ENCODE peak calls at places on chromosomes 1 and 21, in ten cellular contexts. A is esophagus squamous epithelium, H is upper lobe of right lung, Z is HL-60, V is spleen, P is IMR-90, U is tibial artery, T is psoas muscle, Q is brain microvascular endothelial cell, L is left ventricle myocardium inferior. D is an unnamed sample.
A peak's percentile ranks its signal among the peaks of the same experiment; 100 is the strongest.

GRCh38 chr1:244645890-244646289 is 7.0 kb upstream of the DESI2 start:
- DNase-seq in A (no peak), H (no peak), Z (no peak), V (no peak), P (no peak), U (no peak), T (no peak), Q (no peak), L (no peak), D (no peak)

GRCh38 chr1:18175530-18176377 is 68.2 kb downstream of the IGSF21 start:
- DNase-seq in A (no peak), H (no peak), Z (no peak), V (no peak), P (no peak), U (no peak), T (no peak), Q (no peak), L (peak; percentile 59), D (no peak)

GRCh38 chr1:91879739-91880138 is 6.2 kb downstream of the TGFBR3 start:
- DNase-seq in A (no peak), H (no peak), Z (no peak), V (no peak), P (no peak), U (no peak), T (no peak), Q (no peak), L (no peak), D (no peak)

GRCh38 chr1:102858695-102859094 is 249.6 kb downstream of the COL11A1 start:
- DNase-seq in A (no peak), H (no peak), Z (no peak), V (no peak), P (peak; percentile 31), U (no peak), T (no peak), Q (no peak), L (no peak), D (no peak)

GRCh38 chr1:71737768-71738167 is 544.6 kb downstream of the NEGR1 start:
- DNase-seq in A (no peak), H (no peak), Z (no peak), V (no peak), P (no peak), U (no peak), T (no peak), Q (no peak), L (no peak), D (no peak)

GRCh38 chr1:69567847-69568434 is at the start of gene LRRC7:
- DNase-seq in A (no peak), H (peak; percentile 63), Z (no peak), V (peak; percentile 72), P (no peak), U (no peak), T (peak; percentile 68), Q (no peak), L (peak; percentile 15), D (peak; percentile 58)

GRCh38 chr1:114003431-114003830 is 24.2 kb downstream of the OLFML3 start:
- DNase-seq in A (no peak), H (no peak), Z (no peak), V (no peak), P (no peak), U (no peak), T (no peak), Q (no peak), L (no peak), D (peak; percentile 38)

GRCh38 chr1:234592240-234592639 is 17.7 kb downstream of the IRF2BP2 start:
- DNase-seq in A (no peak), H (no peak), Z (no peak), V (no peak), P (no peak), U (no peak), T (no peak), Q (no peak), L (no peak), D (no peak)

GRCh38 chr1:242743983-242744780 is 219.7 kb upstream of the PLD5 start:
- DNase-seq in A (no peak), H (no peak), Z (no peak), V (no peak), P (no peak), U (no peak), T (no peak), Q (no peak), L (no peak), D (no peak)

GRCh38 chr1:184212649-184213314 is 161.3 kb downstream of the TSEN15 start:
- DNase-seq in A (no peak), H (no peak), Z (no peak), V (no peak), P (peak; percentile 88), U (no peak), T (no peak), Q (peak; percentile 85), L (no peak), D (no peak)

GRCh38 chr1:114352797-114353196 is 158.2 kb downstream of the TRIM33 start:
- DNase-seq in A (no peak), H (no peak), Z (no peak), V (no peak), P (no peak), U (no peak), T (no peak), Q (no peak), L (no peak), D (peak; percentile 12)

GRCh38 chr21:45015469-45015860 is 58.9 kb upstream of the ADARB1 start:
- DNase-seq in A (no peak), H (peak; percentile 37), Z (no peak), V (no peak), P (no peak), U (no peak), T (peak; percentile 38), Q (no peak), L (peak; percentile 8), D (no peak)

GRCh38 chr1:109890115-109890953 is 20.3 kb upstream of the CSF1 start:
- DNase-seq in A (no peak), H (no peak), Z (no peak), V (no peak), P (no peak), U (no peak), T (no peak), Q (no peak), L (no peak), D (no peak)

GRCh38 chr1:226207048-226207447 is 16.4 kb upstream of the MIXL1 start:
- DNase-seq in A (no peak), H (no peak), Z (no peak), V (no peak), P (no peak), U (no peak), T (no peak), Q (no peak), L (no peak), D (no peak)

GRCh38 chr1:67945733-67946374 is 104.6 kb downstream of the DIRAS3 start:
- DNase-seq in A (no peak), H (no peak), Z (no peak), V (no peak), P (peak; percentile 16), U (no peak), T (no peak), Q (no peak), L (peak; percentile 35), D (no peak)

GRCh38 chr1:42453386-42453785 is 2.4 kb downstream of the ZMYND12 start:
- DNase-seq in A (no peak), H (no peak), Z (no peak), V (no peak), P (no peak), U (no peak), T (no peak), Q (no peak), L (no peak), D (no peak)

GRCh38 chr1:40710581-40711315 is 19.2 kb downstream of the NFYC start:
- DNase-seq in A (no peak), H (no peak), Z (peak; percentile 10), V (no peak), P (no peak), U (no peak), T (no peak), Q (no peak), L (no peak), D (peak; percentile 41)

GRCh38 chr1:61299468-61299867 is 217.1 kb downstream of the NFIA start:
- DNase-seq in A (no peak), H (no peak), Z (no peak), V (no peak), P (no peak), U (no peak), T (no peak), Q (no peak), L (no peak), D (no peak)
- H3K27ac ChIP-seq in A (peak overlapping the region; percentile 64), H (peak overlapping the region; percentile 64), Z (no peak overlapping the region), V (no peak overlapping the region), P (no peak overlapping the region), U (peak overlapping the region; percentile 72), T (no peak overlapping the region), Q (no peak overlapping the region), L (peak overlapping the region; percentile 47), D (no peak overlapping the region)

DNA sequence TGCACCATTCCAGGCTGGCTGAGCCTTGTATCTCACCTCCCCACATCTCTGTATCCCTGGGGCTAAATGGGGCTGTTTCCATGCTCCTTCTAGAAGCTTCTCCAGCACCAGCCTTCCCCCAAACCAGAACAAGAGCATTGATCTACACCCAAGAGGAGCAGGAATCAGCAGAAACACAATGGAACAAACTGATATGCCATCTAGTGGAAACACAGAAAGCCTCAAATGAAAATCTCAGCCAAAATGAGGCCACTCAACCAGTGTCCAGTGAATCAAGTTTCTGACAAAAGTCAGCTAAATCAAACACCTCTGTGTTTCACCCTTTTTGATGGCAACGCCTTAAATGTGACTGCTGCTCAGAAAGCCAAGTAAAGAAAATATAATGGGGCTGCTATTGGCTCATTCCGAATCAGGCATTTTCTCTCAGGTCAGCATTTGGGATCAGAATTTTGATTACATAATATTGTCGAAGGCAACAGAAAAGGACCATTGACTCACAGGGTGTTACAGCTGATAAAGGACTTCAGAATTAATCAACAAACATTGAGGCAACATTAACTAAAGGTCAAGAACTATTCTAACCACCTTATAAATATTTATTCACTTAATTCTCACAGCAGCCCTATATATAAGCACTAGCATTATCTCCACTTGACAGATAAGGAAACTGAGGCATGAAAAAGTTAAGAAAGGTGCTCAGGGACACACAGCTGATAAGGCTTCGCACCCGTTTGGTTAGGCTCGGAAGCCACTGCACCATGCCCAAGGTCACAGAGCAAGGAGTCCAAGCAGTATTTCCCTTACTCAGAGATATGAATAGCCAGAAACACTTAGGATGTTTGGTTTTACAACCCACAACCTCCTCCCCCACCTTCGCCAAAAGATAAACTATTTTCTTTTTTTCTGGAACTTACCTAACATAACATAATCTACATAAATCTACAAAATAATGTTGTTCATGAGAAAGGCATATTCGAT is 85.8 kb upstream of the KCNJ15 start:
- DNase-seq in A (no peak), H (no peak), Z (no peak), V (no peak), P (peak; percentile 29), U (no peak), T (no peak), Q (no peak), L (no peak), D (no peak)
- H3K4me3 ChIP-seq in A (no peak overlapping the region), H (no peak overlapping the region), Z (no peak overlapping the region), V (no peak overlapping the region), P (no peak overlapping the region), U (no peak overlapping the region), T (no peak overlapping the region), Q (no peak overlapping the region), L (no peak overlapping the region), D (no peak overlapping the region)

GRCh38 chr1:45843474-45843905 is 40.1 kb downstream of the MAST2 start:
- DNase-seq in A (no peak), H (no peak), Z (no peak), V (no peak), P (peak; percentile 69), U (no peak), T (no peak), Q (no peak), L (no peak), D (no peak)
- TF ChIP-seq CTCF in A (no peak), H (peak; percentile 35), Z (no peak), V (no peak), P (peak; percentile 46), U (no peak), T (peak; percentile 22), Q (no peak), L (peak; percentile 27), D (peak; percentile 39)

GRCh38 chr1:84224905-84225304 is 76.6 kb upstream of the SAMD13 start:
- DNase-seq in A (no peak), H (no peak), Z (no peak), V (no peak), P (no peak), U (no peak), T (peak; percentile 17), Q (no peak), L (no peak), D (no peak)
- H3K27ac ChIP-seq in A (no peak overlapping the region), H (no peak overlapping the region), Z (no peak overlapping the region), V (no peak overlapping the region), P (no peak overlapping the region), U (no peak overlapping the region), T (no peak overlapping the region), Q (no peak overlapping the region), L (no peak overlapping the region), D (no peak overlapping the region)

D was measured in cardiac muscle cell.